ENCODE peak calls at places on chromosomes 12 and 14, in four cellular contexts. W is HCT116, C is K562, E is HepG2. B is an unnamed sample.

GRCh38 chr14:103329421-103330347 is 4.4 kb upstream of the EIF5 start:
- DNase-seq in W (no peak), C (peak; percentile 20), E (peak; percentile 64), B (no peak)

GRCh38 chr14:101840649-101841365 is 79.3 kb downstream of the PPP2R5C start:
- DNase-seq in W (no peak), C (no peak), E (no peak), B (no peak)

GRCh38 chr12:56632701-56633464 is 2.8 kb upstream of the BAZ2A start:
- DNase-seq in W (no peak), C (no peak), E (no peak), B (no peak)

GRCh38 chr14:23614395-23614828 is 21.8 kb upstream of the DHRS2 start:
- DNase-seq in W (no peak), C (no peak), E (no peak), B (no peak)

GRCh38 chr12:108757842-108758241 is 26.5 kb upstream of the CORO1C start:
- DNase-seq in W (no peak), C (no peak), E (no peak), B (no peak)

GRCh38 chr12:123238961-123239360 is 5.7 kb downstream of the MTRFR start:
- DNase-seq in W (no peak), C (no peak), E (no peak), B (no peak)

GRCh38 chr12:21296751-21297406 is 37.8 kb downstream of the SLCO1A2 start:
- DNase-seq in W (no peak), C (peak; percentile 19), E (no peak), B (no peak)

GRCh38 chr14:37566811-37567371 is 28.2 kb downstream of the FOXA1 start:
- DNase-seq in W (no peak), C (no peak), E (no peak), B (no peak)

GRCh38 chr14:52150162-52150561 is 81.3 kb upstream of the NID2 start:
- DNase-seq in W (no peak), C (no peak), E (no peak), B (no peak)

GRCh38 chr12:120539303-120539702 is 5.1 kb downstream of the RNF10 start:
- DNase-seq in W (no peak), C (peak; percentile 40), E (no peak), B (no peak)

GRCh38 chr14:60656755-60657608 is 7.7 kb upstream of the SIX1 start:
- DNase-seq in W (no peak), C (peak; percentile 10), E (peak; percentile 58), B (no peak)

GRCh38 chr14:38877744-38878388 is 225.2 kb downstream of the SEC23A start:
- DNase-seq in W (no peak), C (no peak), E (no peak), B (no peak)

GRCh38 chr12:116262741-116263140 is 14.8 kb downstream of the MED13L start:
- DNase-seq in W (no peak), C (no peak), E (no peak), B (no peak)

GRCh38 chr14:65237956-65238355 is 135.6 kb upstream of the MAX start:
- DNase-seq in W (no peak), C (peak; percentile 19), E (peak; percentile 84), B (no peak)

GRCh38 chr14:50677527-50678063 is 9.5 kb upstream of the SAV1 start:
- DNase-seq in W (peak; percentile 70), C (no peak), E (peak; percentile 1), B (no peak)

GRCh38 chr14:88164906-88165534 is 158.0 kb downstream of the KCNK10 start:
- DNase-seq in W (no peak), C (no peak), E (no peak), B (no peak)

GRCh38 chr12:92338102-92338501 is 192.5 kb upstream of the BTG1 start:
- DNase-seq in W (no peak), C (no peak), E (no peak), B (no peak)

GRCh38 chr12:92338671-92339070 is 193.0 kb upstream of the BTG1 start:
- DNase-seq in W (no peak), C (no peak), E (no peak), B (no peak)

GRCh38 chr12:92339198-92339821 is 193.7 kb upstream of the BTG1 start:
- DNase-seq in W (no peak), C (no peak), E (no peak), B (no peak)

GRCh38 chr12:92334552-92334951 is 188.9 kb upstream of the BTG1 start:
- DNase-seq in W (no peak), C (no peak), E (no peak), B (no peak)

GRCh38 chr12:92337128-92337527 is 191.5 kb upstream of the BTG1 start:
- DNase-seq in W (no peak), C (no peak), E (no peak), B (no peak)
- TF ChIP-seq TCF7L2 in W (no peak), C (no peak), E (no peak), B (no peak)

GRCh38 chr14:58249611-58250010 is 5.0 kb downstream of the PSMA3 start:
- DNase-seq in W (no peak), C (no peak), E (no peak), B (no peak)
- H3K36me3 ChIP-seq in W (peaks cover 21% of the 10 kb centered on the region), C (peaks cover 71% of the 10 kb centered on the region), E (peaks cover 7% of the 10 kb centered on the region), B (peaks cover 17% of the 10 kb centered on the region)

GRCh38 chr14:104563742-104564615 is 15.6 kb upstream of the C14orf180 start:
- DNase-seq in W (peak; percentile 51), C (peak; percentile 86), E (peak; percentile 18), B (peak; percentile 2)
- TF ChIP-seq CTCF in W (peak; percentile 89), C (peak; percentile 70), E (peak; percentile 92), B (peak; percentile 91)

DNA sequence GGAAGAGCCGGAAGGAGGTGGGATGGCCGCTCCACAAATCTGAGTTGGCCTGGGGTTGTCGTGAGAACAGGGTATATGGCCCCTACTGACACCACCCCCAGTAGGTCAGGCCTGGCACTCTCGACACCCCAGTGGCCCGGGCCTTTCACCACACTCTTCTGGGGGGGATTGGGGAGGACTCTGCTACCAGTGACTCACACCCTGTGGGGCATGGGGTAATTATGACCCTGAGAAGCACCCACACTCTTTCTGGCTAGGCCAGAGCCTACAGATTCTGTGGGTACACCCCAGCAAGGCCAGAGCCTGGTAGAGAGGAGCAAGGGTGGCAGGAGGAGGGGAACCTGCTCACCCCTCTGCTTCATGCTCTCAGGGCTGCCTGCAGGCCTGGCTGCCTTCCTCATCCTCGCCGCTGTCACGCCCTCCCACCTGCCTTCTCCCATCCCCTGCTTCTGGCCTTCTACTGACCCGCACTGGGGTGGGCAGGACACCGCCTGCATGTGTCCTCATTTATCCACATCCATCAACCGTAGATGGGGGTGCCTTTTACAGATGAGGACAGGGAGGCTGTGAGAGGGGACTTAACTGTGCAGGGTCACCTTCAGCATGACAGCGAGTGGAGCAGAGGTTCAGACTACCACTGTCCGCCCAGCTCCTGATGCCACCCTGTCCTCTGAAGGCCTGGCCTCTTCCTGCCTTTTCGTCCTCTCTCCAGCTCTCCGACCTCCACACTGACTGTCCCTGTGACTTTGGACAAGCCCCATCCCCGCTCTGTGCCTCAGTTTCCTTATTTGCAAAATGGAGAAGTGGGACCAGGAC is 18.4 kb downstream of the ASB2 start:
- DNase-seq in W (no peak), C (no peak), E (no peak), B (no peak)
- TF ChIP-seq TCF7L2 in W (no peak), C (no peak), E (no peak), B (no peak)

DNA sequence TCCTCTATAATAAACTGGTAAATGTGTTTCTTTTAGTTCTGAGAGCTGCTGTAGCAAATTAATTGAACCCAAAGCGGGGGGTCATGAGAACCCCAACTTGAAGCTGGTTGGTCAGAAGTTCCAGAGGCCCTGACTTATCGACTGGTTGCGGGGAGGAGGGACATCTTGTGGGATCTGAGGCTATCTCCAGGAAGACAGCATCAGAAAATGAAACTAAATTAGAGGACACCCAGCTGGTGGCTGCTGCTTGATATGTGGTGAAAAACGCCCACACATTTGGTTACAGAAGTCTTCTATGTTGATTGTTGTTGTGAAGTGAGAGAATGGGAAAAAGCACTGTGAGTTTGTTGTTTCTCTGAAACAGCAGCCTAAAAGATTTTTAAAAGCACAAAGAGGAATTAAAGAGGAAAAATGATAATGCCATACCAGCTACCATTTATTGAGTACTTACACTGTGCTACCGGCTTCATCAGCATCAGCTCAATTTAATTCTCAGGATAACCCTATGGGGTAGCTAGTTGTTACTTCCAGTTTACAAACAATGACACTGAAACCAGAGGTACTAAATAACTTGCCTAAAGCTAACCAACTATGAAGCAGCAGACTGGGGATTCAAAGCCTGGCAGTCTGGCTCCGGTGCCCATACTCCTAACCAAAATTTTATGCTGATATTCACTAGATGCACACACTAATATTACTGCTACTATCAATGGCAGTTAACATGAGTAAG is 24.3 kb downstream of the DDX24 start:
- DNase-seq in W (no peak), C (no peak), E (no peak), B (no peak)
- H3K36me3 ChIP-seq in W (peaks cover 59% of the 10 kb centered on the region), C (peaks cover 95% of the 10 kb centered on the region), E (peaks cover 31% of the 10 kb centered on the region), B (peaks cover 13% of the 10 kb centered on the region)

B was measured in Panc1.